ENCODE peak calls at places on chromosomes 5 and 9, in nine cellular contexts. One of them, this sample, is unnamed.

GRCh38 chr9:134895103-134895502 is 14.5 kb downstream of the FCN2 start:
- DNase-seq in adrenal gland: peak
- DNase-seq in OCI-LY7: no peak
- DNase-seq in PC-9: no peak
- DNase-seq in AG10803: no peak
- DNase-seq in fibroblast of pulmonary artery: no peak
- DNase-seq in endothelial cell: no peak
- DNase-seq in CD8-positive, alpha-beta T cell: no peak
- DNase-seq in sigmoid colon: no peak
- DNase-seq in this sample: no peak

GRCh38 chr5:133396187-133396621 is 216.1 kb downstream of the FSTL4 start:
- DNase-seq in adrenal gland: no peak
- DNase-seq in OCI-LY7: no peak
- DNase-seq in PC-9: no peak
- DNase-seq in AG10803: no peak
- DNase-seq in fibroblast of pulmonary artery: no peak
- DNase-seq in endothelial cell: no peak
- DNase-seq in CD8-positive, alpha-beta T cell: no peak
- DNase-seq in sigmoid colon: no peak
- DNase-seq in this sample: no peak

GRCh38 chr5:51958473-51958872 is 575.2 kb downstream of the ISL1 start:
- DNase-seq in adrenal gland: no peak
- DNase-seq in OCI-LY7: no peak
- DNase-seq in PC-9: no peak
- DNase-seq in AG10803: no peak
- DNase-seq in fibroblast of pulmonary artery: no peak
- DNase-seq in endothelial cell: no peak
- DNase-seq in CD8-positive, alpha-beta T cell: no peak
- DNase-seq in sigmoid colon: no peak
- DNase-seq in this sample: no peak

GRCh38 chr5:113166710-113167366 is 190.2 kb downstream of the DCP2 start:
- DNase-seq in adrenal gland: no peak
- DNase-seq in OCI-LY7: no peak
- DNase-seq in PC-9: peak
- DNase-seq in AG10803: peak
- DNase-seq in fibroblast of pulmonary artery: peak
- DNase-seq in endothelial cell: no peak
- DNase-seq in CD8-positive, alpha-beta T cell: no peak
- DNase-seq in sigmoid colon: no peak
- DNase-seq in this sample: no peak

GRCh38 chr5:33337621-33337960 is 103.2 kb upstream of the TARS1 start:
- DNase-seq in adrenal gland: no peak
- DNase-seq in OCI-LY7: no peak
- DNase-seq in PC-9: no peak
- DNase-seq in AG10803: no peak
- DNase-seq in fibroblast of pulmonary artery: no peak
- DNase-seq in endothelial cell: no peak
- DNase-seq in CD8-positive, alpha-beta T cell: no peak
- DNase-seq in sigmoid colon: peak
- DNase-seq in this sample: no peak

GRCh38 chr9:20170122-20170521 is 381.3 kb upstream of the SLC24A2 start:
- DNase-seq in adrenal gland: no peak
- DNase-seq in OCI-LY7: no peak
- DNase-seq in PC-9: no peak
- DNase-seq in AG10803: no peak
- DNase-seq in fibroblast of pulmonary artery: no peak
- DNase-seq in endothelial cell: no peak
- DNase-seq in CD8-positive, alpha-beta T cell: no peak
- DNase-seq in sigmoid colon: no peak
- DNase-seq in this sample: no peak

GRCh38 chr9:10612649-10613398 is at the start of gene PTPRD:
- DNase-seq in adrenal gland: peak
- DNase-seq in OCI-LY7: no peak
- DNase-seq in PC-9: no peak
- DNase-seq in AG10803: peak
- DNase-seq in fibroblast of pulmonary artery: peak
- DNase-seq in endothelial cell: peak
- DNase-seq in CD8-positive, alpha-beta T cell: no peak
- DNase-seq in sigmoid colon: no peak
- DNase-seq in this sample: peak

GRCh38 chr5:40307076-40307475 is 372.6 kb upstream of the PTGER4 start:
- DNase-seq in adrenal gland: no peak
- DNase-seq in OCI-LY7: no peak
- DNase-seq in PC-9: no peak
- DNase-seq in AG10803: no peak
- DNase-seq in fibroblast of pulmonary artery: no peak
- DNase-seq in endothelial cell: no peak
- DNase-seq in CD8-positive, alpha-beta T cell: no peak
- DNase-seq in sigmoid colon: no peak
- DNase-seq in this sample: no peak

GRCh38 chr5:130270786-130271185 is 366.5 kb downstream of the CHSY3 start:
- DNase-seq in adrenal gland: no peak
- DNase-seq in OCI-LY7: no peak
- DNase-seq in PC-9: no peak
- DNase-seq in AG10803: no peak
- DNase-seq in fibroblast of pulmonary artery: no peak
- DNase-seq in endothelial cell: no peak
- DNase-seq in CD8-positive, alpha-beta T cell: no peak
- DNase-seq in sigmoid colon: no peak
- DNase-seq in this sample: no peak

GRCh38 chr5:17679597-17680187 is 45.4 kb downstream of the TAF11L14 start:
- DNase-seq in adrenal gland: no peak
- DNase-seq in OCI-LY7: no peak
- DNase-seq in PC-9: no peak
- DNase-seq in AG10803: no peak
- DNase-seq in fibroblast of pulmonary artery: no peak
- DNase-seq in endothelial cell: no peak
- DNase-seq in CD8-positive, alpha-beta T cell: no peak
- DNase-seq in sigmoid colon: no peak
- DNase-seq in this sample: no peak

GRCh38 chr9:37026085-37026935 is 7.8 kb downstream of the PAX5 start:
- DNase-seq in adrenal gland: no peak
- DNase-seq in OCI-LY7: peak
- DNase-seq in PC-9: no peak
- DNase-seq in AG10803: no peak
- DNase-seq in fibroblast of pulmonary artery: no peak
- DNase-seq in endothelial cell: peak
- DNase-seq in CD8-positive, alpha-beta T cell: no peak
- DNase-seq in sigmoid colon: no peak
- DNase-seq in this sample: no peak

GRCh38 chr5:126354857-126355731 is 68.1 kb upstream of the GRAMD2B start:
- DNase-seq in adrenal gland: no peak
- DNase-seq in OCI-LY7: no peak
- DNase-seq in PC-9: peak
- DNase-seq in AG10803: no peak
- DNase-seq in fibroblast of pulmonary artery: no peak
- DNase-seq in endothelial cell: no peak
- DNase-seq in CD8-positive, alpha-beta T cell: no peak
- DNase-seq in sigmoid colon: no peak
- DNase-seq in this sample: no peak

DNA sequence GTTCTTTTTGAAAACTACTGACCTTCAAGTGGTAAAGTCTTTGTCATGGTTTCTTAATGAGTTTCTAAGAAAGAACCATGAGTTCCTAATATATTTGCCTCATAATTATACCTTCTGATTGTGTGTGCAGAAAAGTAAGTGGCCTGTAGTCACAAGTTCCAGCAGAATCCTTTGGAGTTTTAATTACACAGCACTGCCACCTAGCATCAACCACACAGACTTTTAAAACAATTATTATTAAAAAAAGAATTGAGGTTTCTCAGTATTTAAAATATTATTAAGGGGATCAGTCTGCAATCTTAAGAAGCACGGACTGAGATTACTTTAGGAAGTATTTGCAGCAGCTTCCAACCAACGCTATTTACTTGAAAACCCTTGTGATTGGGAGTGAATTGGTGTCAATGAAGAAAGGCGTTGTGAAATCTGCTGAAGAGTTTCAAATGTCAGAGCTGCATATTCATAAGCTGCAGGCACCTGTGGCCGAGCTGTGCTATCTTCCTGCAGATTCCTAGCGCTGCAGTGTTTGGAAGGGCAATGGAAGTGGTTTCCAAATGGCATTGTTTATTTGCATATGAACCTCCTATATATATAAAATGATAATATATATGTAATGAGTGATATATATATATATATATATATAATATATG is 1074.2 kb upstream of the WWC1 start:
- DNase-seq in adrenal gland: no peak
- DNase-seq in OCI-LY7: no peak
- DNase-seq in PC-9: no peak
- DNase-seq in AG10803: no peak
- DNase-seq in fibroblast of pulmonary artery: no peak
- DNase-seq in endothelial cell: no peak
- DNase-seq in CD8-positive, alpha-beta T cell: no peak
- DNase-seq in sigmoid colon: no peak
- DNase-seq in this sample: no peak
- TF ChIP-seq CTCF in adrenal gland: no peak
- TF ChIP-seq CTCF in OCI-LY7: no peak
- TF ChIP-seq CTCF in PC-9: peak
- TF ChIP-seq CTCF in AG10803: no peak
- TF ChIP-seq CTCF in fibroblast of pulmonary artery: no peak
- TF ChIP-seq CTCF in endothelial cell: no peak
- TF ChIP-seq CTCF in CD8-positive, alpha-beta T cell: no peak
- TF ChIP-seq CTCF in sigmoid colon: no peak
- TF ChIP-seq CTCF in this sample: no peak

DNA sequence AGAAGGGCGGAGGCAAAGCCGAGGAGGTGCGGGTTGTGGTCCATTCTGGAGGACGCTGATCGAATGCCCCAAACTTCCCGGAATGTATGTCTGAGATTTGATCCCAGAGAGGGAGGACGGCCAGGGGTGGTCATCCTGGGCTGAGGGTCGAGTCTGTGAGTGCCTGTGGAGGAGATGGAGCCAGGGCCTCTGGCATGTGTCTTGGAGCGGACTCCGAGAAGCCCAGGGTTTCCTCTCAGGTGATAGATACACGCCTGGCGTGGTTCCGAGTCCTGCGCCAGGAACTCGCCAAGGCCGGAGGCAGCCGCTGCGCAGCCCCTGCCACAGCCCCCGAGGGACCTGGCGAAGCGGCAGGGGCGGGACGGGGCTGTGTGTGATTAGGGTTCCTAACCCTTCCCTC is 363 bp downstream of the ZNF454 start:
- DNase-seq in adrenal gland: no peak
- DNase-seq in OCI-LY7: no peak
- DNase-seq in PC-9: no peak
- DNase-seq in AG10803: no peak
- DNase-seq in fibroblast of pulmonary artery: no peak
- DNase-seq in endothelial cell: no peak
- DNase-seq in CD8-positive, alpha-beta T cell: no peak
- DNase-seq in sigmoid colon: peak
- DNase-seq in this sample: no peak
- TF ChIP-seq CTCF in adrenal gland: no peak
- TF ChIP-seq CTCF in OCI-LY7: no peak
- TF ChIP-seq CTCF in PC-9: no peak
- TF ChIP-seq CTCF in AG10803: no peak
- TF ChIP-seq CTCF in fibroblast of pulmonary artery: no peak
- TF ChIP-seq CTCF in endothelial cell: no peak
- TF ChIP-seq CTCF in CD8-positive, alpha-beta T cell: no peak
- TF ChIP-seq CTCF in sigmoid colon: no peak
- TF ChIP-seq CTCF in this sample: no peak

DNA sequence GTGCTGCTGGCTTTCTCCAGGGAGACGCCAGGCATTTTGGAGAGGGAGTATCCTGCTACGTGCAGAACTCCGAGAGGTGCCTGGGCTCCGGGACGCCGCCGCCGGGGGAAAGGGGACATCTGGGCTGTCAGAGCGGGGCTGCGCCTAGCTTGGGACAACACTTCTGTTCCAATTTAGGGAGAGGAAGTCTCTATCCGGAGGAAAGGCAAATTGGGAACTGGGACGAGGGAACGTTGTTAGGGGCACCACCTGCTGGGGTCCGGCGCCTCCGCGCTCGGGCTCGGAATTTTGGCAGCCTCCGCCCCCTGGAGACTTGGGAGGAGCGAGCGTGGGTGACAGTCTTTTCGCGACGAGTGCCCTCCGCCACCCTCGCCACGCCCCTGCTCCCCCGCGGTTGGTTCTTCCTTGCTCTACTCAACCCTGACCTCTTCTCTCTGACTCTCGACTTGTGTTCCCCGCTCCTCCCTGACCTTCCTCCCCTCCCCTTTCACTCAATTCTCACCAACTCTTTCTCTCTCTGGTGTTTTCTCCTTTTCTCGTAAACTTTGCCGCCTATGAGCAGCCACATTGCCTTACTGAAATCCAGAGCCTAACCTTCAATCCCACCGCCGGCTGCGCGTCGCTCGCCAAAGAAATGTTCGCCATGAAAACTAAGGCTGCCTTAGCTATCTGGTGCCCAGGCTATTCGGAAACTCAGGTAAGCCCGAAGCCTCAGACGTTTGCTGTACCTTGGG is 1.6 kb downstream of the TSLP start:
- DNase-seq in adrenal gland: peak
- DNase-seq in OCI-LY7: peak
- DNase-seq in PC-9: no peak
- DNase-seq in AG10803: no peak
- DNase-seq in fibroblast of pulmonary artery: no peak
- DNase-seq in endothelial cell: peak
- DNase-seq in CD8-positive, alpha-beta T cell: peak
- DNase-seq in sigmoid colon: peak
- DNase-seq in this sample: peak
- TF ChIP-seq CTCF in adrenal gland: no peak
- TF ChIP-seq CTCF in OCI-LY7: no peak
- TF ChIP-seq CTCF in PC-9: no peak
- TF ChIP-seq CTCF in AG10803: no peak
- TF ChIP-seq CTCF in fibroblast of pulmonary artery: no peak
- TF ChIP-seq CTCF in endothelial cell: no peak
- TF ChIP-seq CTCF in CD8-positive, alpha-beta T cell: no peak
- TF ChIP-seq CTCF in sigmoid colon: no peak
- TF ChIP-seq CTCF in this sample: peak

GRCh38 chr9:119284587-119285337 is 84.5 kb downstream of the BRINP1 start:
- DNase-seq in adrenal gland: no peak
- DNase-seq in OCI-LY7: no peak
- DNase-seq in PC-9: no peak
- DNase-seq in AG10803: peak
- DNase-seq in fibroblast of pulmonary artery: peak
- DNase-seq in endothelial cell: no peak
- DNase-seq in CD8-positive, alpha-beta T cell: no peak
- DNase-seq in sigmoid colon: no peak
- DNase-seq in this sample: no peak

GRCh38 chr9:119282476-119283117 is 86.6 kb downstream of the BRINP1 start:
- DNase-seq in adrenal gland: no peak
- DNase-seq in OCI-LY7: no peak
- DNase-seq in PC-9: no peak
- DNase-seq in AG10803: no peak
- DNase-seq in fibroblast of pulmonary artery: no peak
- DNase-seq in endothelial cell: no peak
- DNase-seq in CD8-positive, alpha-beta T cell: no peak
- DNase-seq in sigmoid colon: no peak
- DNase-seq in this sample: no peak

GRCh38 chr9:119283118-119283794 is 86.0 kb downstream of the BRINP1 start:
- DNase-seq in adrenal gland: no peak
- DNase-seq in OCI-LY7: no peak
- DNase-seq in PC-9: no peak
- DNase-seq in AG10803: peak
- DNase-seq in fibroblast of pulmonary artery: no peak
- DNase-seq in endothelial cell: no peak
- DNase-seq in CD8-positive, alpha-beta T cell: no peak
- DNase-seq in sigmoid colon: no peak
- DNase-seq in this sample: no peak

GRCh38 chr9:119280740-119281485 is 88.3 kb downstream of the BRINP1 start:
- DNase-seq in adrenal gland: no peak
- DNase-seq in OCI-LY7: no peak
- DNase-seq in PC-9: no peak
- DNase-seq in AG10803: no peak
- DNase-seq in fibroblast of pulmonary artery: no peak
- DNase-seq in endothelial cell: no peak
- DNase-seq in CD8-positive, alpha-beta T cell: no peak
- DNase-seq in sigmoid colon: no peak
- DNase-seq in this sample: no peak

GRCh38 chr9:119284118-119284517 is 85.1 kb downstream of the BRINP1 start:
- DNase-seq in adrenal gland: no peak
- DNase-seq in OCI-LY7: no peak
- DNase-seq in PC-9: no peak
- DNase-seq in AG10803: peak
- DNase-seq in fibroblast of pulmonary artery: no peak
- DNase-seq in endothelial cell: peak
- DNase-seq in CD8-positive, alpha-beta T cell: no peak
- DNase-seq in sigmoid colon: no peak
- DNase-seq in this sample: no peak
- TF ChIP-seq CTCF in adrenal gland: no peak
- TF ChIP-seq CTCF in OCI-LY7: peak
- TF ChIP-seq CTCF in PC-9: no peak
- TF ChIP-seq CTCF in AG10803: peak
- TF ChIP-seq CTCF in fibroblast of pulmonary artery: no peak
- TF ChIP-seq CTCF in endothelial cell: no peak
- TF ChIP-seq CTCF in CD8-positive, alpha-beta T cell: no peak
- TF ChIP-seq CTCF in sigmoid colon: no peak
- TF ChIP-seq CTCF in this sample: peak

This sample was measured in GM06990.